ENCODE peak calls at places on chromosome 16, in four cellular contexts. I is mesendoderm, G is fibroblast of lung, E is NT2/D1. T is an unnamed sample. For H3K36me3, the result is how much of the 10 kb centered on the place peaks cover.

GRCh38 chr16:85441189-85441889 is 171.8 kb upstream of the GSE1 start:
- DNase-seq in E (no peak), I (peak), G (no peak), T (no peak)

GRCh38 chr16:58500329-58501241 is 642 bp downstream of the NDRG4 start:
- DNase-seq in G (no peak), I (peak), E (no peak), T (peak)

GRCh38 chr16:86459266-86459665 is 51.1 kb upstream of the FOXF1 start:
- DNase-seq in G (no peak), E (no peak), I (no peak), T (no peak)

GRCh38 chr16:68306633-68307032 is 4.1 kb downstream of the SLC7A6OS start:
- DNase-seq in I (no peak), E (no peak), G (no peak), T (no peak)

GRCh38 chr16:55710466-55710865 is 54.7 kb downstream of the SLC6A2 start:
- DNase-seq in E (no peak), I (peak), G (peak), T (no peak)

GRCh38 chr16:57531253-57531575 is 5.2 kb downstream of the CCDC102A start:
- DNase-seq in E (no peak), G (no peak), I (no peak), T (no peak)

GRCh38 chr16:89037261-89038152 is 56.1 kb upstream of the ACSF3 start:
- DNase-seq in G (peak), I (peak), E (peak), T (peak)

GRCh38 chr16:2271848-2272461 is 4.0 kb upstream of the RNPS1 start:
- DNase-seq in G (no peak), E (no peak), I (no peak), T (no peak)

GRCh38 chr16:50198802-50199410 is 45.8 kb downstream of the TENT4B start:
- DNase-seq in I (no peak), E (no peak), G (no peak), T (no peak)

GRCh38 chr16:10296956-10297340 is 88.9 kb upstream of the ATF7IP2 start:
- DNase-seq in E (no peak), G (no peak), I (no peak), T (no peak)

GRCh38 chr16:68951991-68952877 is 108.9 kb downstream of the TANGO6 start:
- DNase-seq in G (no peak), I (peak), E (no peak), T (no peak)

GRCh38 chr16:10654592-10655414 is 39.9 kb downstream of the TEKT5 start:
- DNase-seq in G (no peak), E (no peak), I (no peak), T (no peak)

GRCh38 chr16:12868169-12868568 is 33.2 kb upstream of the SHISA9 start:
- DNase-seq in G (no peak), E (peak), I (peak), T (no peak)

GRCh38 chr16:58543685-58544084 is 28.4 kb downstream of the SETD6 start:
- DNase-seq in G (no peak), E (no peak), I (no peak), T (no peak)

GRCh38 chr16:63050391-63050790 is 1014.2 kb upstream of the CDH8 start:
- DNase-seq in E (no peak), G (no peak), I (no peak), T (no peak)

GRCh38 chr16:20153444-20153843 is 79.8 kb upstream of the GPR139 start:
- DNase-seq in E (no peak), G (no peak), I (no peak), T (no peak)

GRCh38 chr16:19967561-19967960 is 82.9 kb upstream of the GPRC5B start:
- DNase-seq in E (no peak), G (no peak), I (no peak), T (no peak)

GRCh38 chr16:66036162-66036561 is 330.3 kb upstream of the CDH5 start:
- DNase-seq in I (no peak), E (no peak), G (no peak), T (peak)

GRCh38 chr16:49743206-49743470 is 112.8 kb downstream of the ZNF423 start:
- DNase-seq in E (no peak), G (no peak), I (no peak), T (no peak)

GRCh38 chr16:57803413-57803990 is 1.2 kb upstream of the KIFC3 start:
- DNase-seq in G (no peak), I (peak), E (no peak), T (no peak)

GRCh38 chr16:64950262-64950661 is 171.6 kb downstream of the CDH11 start:
- DNase-seq in G (no peak), I (peak), E (no peak), T (no peak)

GRCh38 chr16:9627427-9627826 is 536.0 kb downstream of the HAPSTR1 start:
- DNase-seq in E (no peak), G (no peak), I (no peak), T (no peak)

GRCh38 chr16:86086471-86086870 is 187.5 kb downstream of the IRF8 start:
- DNase-seq in I (no peak), E (no peak), G (no peak), T (no peak)

GRCh38 chr16:6446370-6446769 is 886.3 kb upstream of the RBFOX1 start:
- DNase-seq in E (peak), I (peak), G (no peak), T (no peak)

GRCh38 chr16:83449861-83450260 is 357.9 kb upstream of the HSBP1 start:
- DNase-seq in I (no peak), G (no peak), E (no peak), T (no peak)

GRCh38 chr16:19753815-19754643 is 36.0 kb downstream of the IQCK start:
- DNase-seq in I (peak), G (peak), E (no peak), T (peak)

GRCh38 chr16:79217375-79218011 is 383.0 kb downstream of the MAF start:
- DNase-seq in E (no peak), G (no peak), I (peak), T (no peak)

GRCh38 chr16:18050234-18050633 is 286.3 kb downstream of the NPIPA8 start:
- DNase-seq in G (no peak), I (no peak), E (no peak), T (no peak)

GRCh38 chr16:6615661-6616060 is 717.0 kb upstream of the RBFOX1 start:
- DNase-seq in I (no peak), E (no peak), G (no peak), T (no peak)

GRCh38 chr16:85674418-85674755 is 14.4 kb downstream of the GINS2 start:
- DNase-seq in E (no peak), G (no peak), I (no peak), T (no peak)

GRCh38 chr16:84550096-84550495 is 45.6 kb upstream of the MEAK7 start:
- DNase-seq in E (no peak), G (no peak), I (no peak), T (no peak)

GRCh38 chr16:19555938-19556778 is 655 bp downstream of the VPS35L start:
- DNase-seq in I (peak), G (peak), E (peak), T (peak)

DNA sequence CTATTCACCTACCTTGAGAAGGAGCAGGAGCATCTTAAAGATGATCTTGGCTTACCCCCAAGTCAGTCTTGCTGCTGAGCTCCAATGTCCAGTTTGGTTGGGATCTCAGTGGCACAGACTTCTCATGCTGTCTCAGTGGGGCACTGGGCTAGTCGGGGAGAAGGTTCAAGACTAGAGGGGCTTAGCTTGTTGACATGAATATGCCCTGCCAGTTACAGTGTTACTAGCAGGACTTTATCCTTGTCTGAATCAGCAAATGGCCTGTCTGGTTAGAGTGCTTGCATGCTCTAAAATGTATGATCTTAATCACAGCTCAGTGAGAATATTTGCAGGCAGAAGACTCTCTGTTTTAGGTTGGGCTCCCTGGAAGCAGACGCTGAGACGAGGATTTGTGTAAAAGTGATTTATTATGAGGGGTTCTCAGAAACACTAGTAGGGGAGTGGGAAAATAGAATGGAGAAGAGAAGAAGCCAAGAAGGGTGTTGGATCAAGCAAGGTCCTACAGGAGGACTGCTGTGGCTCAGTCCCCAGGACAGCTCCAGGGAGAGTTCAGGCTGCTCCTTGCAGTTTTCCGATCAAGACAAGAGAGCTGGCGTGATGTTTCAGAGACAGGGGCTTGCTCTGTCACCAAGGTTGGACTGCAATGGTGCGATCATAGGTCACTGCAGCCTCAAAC is 150.4 kb upstream of the HS3ST2 start:
- DNase-seq in G (no peak), E (no peak), I (no peak), T (no peak)
- H3K36me3 ChIP-seq in G (under half), E (under half), I (under half), T (under half)

DNA sequence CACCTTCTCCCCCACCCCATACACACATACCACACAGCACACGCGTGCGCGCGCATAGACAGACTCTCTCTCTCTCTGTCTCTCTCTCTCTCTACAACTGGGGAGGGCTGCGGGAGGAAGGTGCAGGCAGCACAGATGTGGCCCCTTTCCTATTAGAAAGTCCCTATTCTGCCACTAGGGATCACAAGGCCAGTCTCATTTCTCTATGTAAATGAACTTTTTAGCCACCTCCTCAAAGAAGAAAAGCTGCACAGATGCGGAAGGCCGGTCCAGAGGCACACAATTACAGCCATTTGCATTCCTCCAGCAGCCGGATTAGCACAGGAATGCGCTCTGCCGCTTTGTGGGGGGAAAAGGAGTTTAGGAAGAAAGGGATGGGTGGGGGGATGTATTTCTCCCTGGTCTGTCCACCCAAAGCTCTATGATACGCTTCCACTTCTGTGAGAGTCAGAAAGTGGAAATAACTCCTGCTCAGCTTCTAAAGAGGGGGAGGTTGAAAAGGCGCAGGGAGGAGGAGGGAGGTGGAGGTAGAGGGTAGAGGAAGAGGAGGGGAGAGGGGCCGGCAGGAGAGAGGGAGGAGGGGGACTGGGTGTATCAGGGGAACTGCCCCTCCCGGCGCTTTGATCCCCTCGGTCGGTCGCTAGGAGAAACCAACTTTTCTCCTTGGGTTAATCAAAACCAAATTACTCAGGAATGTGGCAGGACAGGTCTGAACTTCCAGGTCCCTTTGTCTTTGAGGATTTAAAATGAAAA is 11.7 kb downstream of the ZFHX3 start:
- DNase-seq in G (no peak), I (peak), E (no peak), T (peak)
- H3K9ac ChIP-seq in G (no peak), I (peak), E (no peak), T (no peak)

DNA sequence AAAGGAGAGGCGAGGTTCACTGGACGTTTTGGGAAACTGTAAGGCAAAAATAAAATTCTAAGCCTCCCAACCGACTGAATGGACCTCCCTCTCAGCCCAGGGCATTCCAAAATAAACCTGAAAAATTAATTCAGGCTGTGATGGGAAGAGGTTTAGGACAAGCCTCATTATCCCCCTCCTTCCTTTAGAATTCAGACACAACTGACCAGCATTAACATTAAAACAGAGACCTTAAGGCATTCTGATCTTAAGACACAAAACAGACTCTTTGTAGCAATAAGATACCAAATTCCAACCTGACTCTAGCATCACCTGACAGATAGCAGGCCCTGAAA is 298 bp upstream of the LDHD start:
- DNase-seq in G (no peak), E (no peak), I (no peak), T (no peak)
- H3K4me3 ChIP-seq in G (no peak), E (peak), I (no peak), T (peak)

GRCh38 chr16:11677959-11678881 is 10.0 kb downstream of the SNN start:
- DNase-seq in I (no peak), G (no peak), E (no peak), T (no peak)

GRCh38 chr16:11679250-11679649 is 11.0 kb downstream of the SNN start:
- DNase-seq in I (no peak), G (no peak), E (no peak), T (no peak)

GRCh38 chr16:11681977-11682654 is 13.9 kb downstream of the SNN start:
- DNase-seq in G (no peak), I (no peak), E (no peak), T (no peak)

GRCh38 chr16:11681526-11681925 is 13.3 kb downstream of the SNN start:
- DNase-seq in G (no peak), E (no peak), I (no peak), T (no peak)

DNA sequence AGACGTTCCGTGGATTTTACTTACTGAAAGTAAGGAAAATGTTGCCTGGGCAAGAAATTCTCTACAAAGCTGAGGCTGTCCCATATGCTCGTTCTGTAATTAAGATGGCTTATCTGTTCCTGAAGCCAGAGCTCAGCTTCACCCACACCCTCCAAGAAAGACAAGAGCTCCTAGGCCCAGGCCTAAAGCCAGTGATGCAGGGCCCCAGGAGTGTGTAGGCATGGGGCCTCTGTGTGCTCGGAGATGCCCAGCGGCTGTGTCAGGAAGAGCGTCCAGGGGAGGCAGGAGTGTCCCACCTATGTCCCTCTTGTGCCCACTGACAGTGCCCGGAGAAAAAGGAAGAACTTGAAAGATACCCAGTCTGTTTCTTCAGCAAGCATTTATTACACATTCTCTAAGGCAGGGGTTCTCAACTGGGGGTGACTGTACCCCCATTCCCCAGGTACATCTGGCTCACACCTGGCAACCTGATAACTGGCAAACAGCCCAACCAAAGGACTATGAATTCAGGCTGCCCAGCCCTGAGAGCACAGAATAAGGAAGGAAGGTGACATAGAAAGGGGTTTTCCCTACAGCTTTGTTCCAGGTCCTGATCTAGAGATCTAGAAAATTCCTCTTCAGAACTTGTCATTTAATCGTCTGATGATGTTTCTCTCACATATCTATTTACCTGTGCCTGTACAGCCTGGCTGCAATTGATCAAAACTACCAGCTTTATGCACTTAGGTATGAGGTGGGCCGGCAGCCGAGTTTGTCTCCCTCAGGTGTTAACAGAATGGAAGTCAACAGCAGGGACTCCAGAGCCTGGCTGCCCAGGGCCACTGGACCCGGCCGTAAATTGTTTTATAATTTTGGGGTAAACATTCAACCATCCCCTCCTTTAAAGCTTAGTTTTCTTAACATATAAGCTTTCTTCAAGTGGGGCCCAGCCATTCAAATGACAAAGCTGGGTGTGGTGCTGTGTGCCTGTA is 12.0 kb downstream of the SNN start:
- DNase-seq in G (no peak), I (no peak), E (no peak), T (no peak)
- H3K36me3 ChIP-seq in G (under half), I (under half), E (half or more), T (half or more)

DNA sequence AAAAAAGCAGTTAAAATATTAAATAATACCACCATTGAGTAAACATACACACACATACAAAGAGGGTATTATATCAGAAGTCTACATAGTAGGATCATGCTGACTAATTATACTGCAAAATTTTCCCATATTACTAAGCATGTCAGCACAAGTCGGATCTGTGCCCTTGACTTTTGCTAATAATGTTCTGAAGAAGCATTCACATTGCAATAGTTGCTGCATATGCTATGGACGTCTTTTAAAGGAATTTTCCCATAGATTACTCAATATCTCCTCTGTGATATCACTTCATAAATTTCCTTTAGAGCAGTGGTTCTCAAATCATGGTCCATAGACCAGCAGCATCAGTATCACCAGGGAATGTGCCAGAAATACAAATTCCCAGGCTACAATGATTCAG is 110.9 kb upstream of the NUDT7 start:
- DNase-seq in E (no peak), G (peak), I (no peak), T (no peak)
- H3K9ac ChIP-seq in E (no peak), G (no peak), I (no peak), T (no peak)

DNA sequence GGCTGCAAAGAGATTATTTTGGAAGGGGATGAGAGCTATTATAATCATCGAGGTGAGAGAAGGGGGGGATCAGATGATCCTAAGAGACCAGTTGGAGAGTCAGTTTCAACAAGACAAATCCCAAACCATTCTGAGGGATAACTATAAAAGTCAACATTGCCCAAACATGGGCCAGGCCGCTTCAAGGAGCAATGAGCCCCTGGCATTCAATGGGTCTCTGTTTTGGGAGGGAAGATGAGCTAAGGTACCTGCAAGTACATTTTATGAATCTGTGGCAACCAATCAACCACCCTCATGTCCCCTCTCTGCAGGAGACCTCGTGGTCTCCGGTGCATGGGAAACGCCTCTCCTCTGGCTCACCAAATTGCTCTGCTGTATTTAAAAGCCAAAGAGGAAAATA is 209.9 kb upstream of the C16orf82 start:
- DNase-seq in G (no peak), E (no peak), I (no peak), T (no peak)
- H3K4me3 ChIP-seq in G (no peak), E (no peak), I (no peak), T (no peak)

GRCh38 chr16:3497771-3498170 is 2.5 kb upstream of the C16orf90 start:
- DNase-seq in G (no peak), E (no peak), I (no peak), T (no peak)

GRCh38 chr16:3494574-3494973 is 715 bp downstream of the C16orf90 start:
- DNase-seq in G (no peak), E (no peak), I (no peak), T (no peak)

GRCh38 chr16:3492356-3492755 is 2.9 kb downstream of the C16orf90 start:
- DNase-seq in I (no peak), G (no peak), E (no peak), T (no peak)

GRCh38 chr16:3496386-3496785 is 1.1 kb upstream of the C16orf90 start:
- DNase-seq in E (no peak), I (no peak), G (no peak), T (no peak)

GRCh38 chr16:3495166-3495565 is at the start of gene C16orf90:
- DNase-seq in I (no peak), G (no peak), E (no peak), T (no peak)
- H3K36me3 ChIP-seq in I (under half), G (under half), E (under half), T (under half)

GRCh38 chr16:980595-980854 is 1.0 kb upstream of the SOX8 start:
- DNase-seq in G (no peak), I (no peak), E (no peak), T (peak)
- H3K9ac ChIP-seq in G (no peak), I (peak), E (peak), T (no peak)

T was measured in adipocyte.